ENCODE peak calls at places on chromosome 5, in eight cellular contexts. W, R, J, I, B, X, F and E are unnamed samples. For H3K9me2, the result is how much of the 10 kb centered on the place peaks cover.

GRCh38 chr5:159581502-159582249 is 251.4 kb upstream of the IL12B start:
- DNase-seq in R (peak), I (no peak), X (no peak), B (peak), F (no peak), J (no peak), W (peak), E (no peak)

GRCh38 chr5:165673499-165673898 is 2168.1 kb downstream of the MAT2B start:
- DNase-seq in I (no peak), B (no peak), W (no peak), F (no peak), J (no peak), R (no peak), X (no peak), E (no peak)

GRCh38 chr5:42641321-42642005 is 115.2 kb upstream of the CCDC152 start:
- DNase-seq in R (no peak), X (no peak), J (no peak), W (no peak), I (no peak), B (no peak), F (no peak), E (no peak)

GRCh38 chr5:23466401-23466886 is 41.0 kb upstream of the PRDM9 start:
- DNase-seq in X (no peak), I (no peak), R (no peak), J (no peak), W (peak), F (peak), B (no peak), E (no peak)

GRCh38 chr5:31328031-31328430 is 134.5 kb downstream of the CDH6 start:
- DNase-seq in W (no peak), I (no peak), X (no peak), R (no peak), B (no peak), J (no peak), F (no peak), E (no peak)

GRCh38 chr5:39517800-39518199 is 93.0 kb upstream of the DAB2 start:
- DNase-seq in J (no peak), W (peak), X (no peak), R (no peak), F (no peak), I (no peak), B (no peak), E (no peak)

GRCh38 chr5:1644810-1645571 is 121.2 kb upstream of the LPCAT1 start:
- DNase-seq in W (peak), I (peak), R (peak), B (peak), F (peak), X (peak), J (peak), E (peak)

GRCh38 chr5:69010443-69010842 is 83.4 kb upstream of the SLC30A5 start:
- DNase-seq in J (no peak), F (no peak), W (no peak), I (no peak), X (no peak), R (no peak), B (no peak), E (no peak)

GRCh38 chr5:32419791-32420190 is 24.7 kb downstream of the ZFR start:
- DNase-seq in F (no peak), J (no peak), X (no peak), I (no peak), W (peak), B (no peak), R (no peak), E (peak)

GRCh38 chr5:112551437-112552018 is 132.5 kb upstream of the EPB41L4A start:
- DNase-seq in R (peak), X (peak), J (peak), B (peak), I (peak), W (peak), F (peak), E (peak)

GRCh38 chr5:160175438-160176218 is 53.7 kb upstream of the FABP6 start:
- DNase-seq in W (peak), I (no peak), J (no peak), B (no peak), F (no peak), X (no peak), R (no peak), E (peak)

DNA sequence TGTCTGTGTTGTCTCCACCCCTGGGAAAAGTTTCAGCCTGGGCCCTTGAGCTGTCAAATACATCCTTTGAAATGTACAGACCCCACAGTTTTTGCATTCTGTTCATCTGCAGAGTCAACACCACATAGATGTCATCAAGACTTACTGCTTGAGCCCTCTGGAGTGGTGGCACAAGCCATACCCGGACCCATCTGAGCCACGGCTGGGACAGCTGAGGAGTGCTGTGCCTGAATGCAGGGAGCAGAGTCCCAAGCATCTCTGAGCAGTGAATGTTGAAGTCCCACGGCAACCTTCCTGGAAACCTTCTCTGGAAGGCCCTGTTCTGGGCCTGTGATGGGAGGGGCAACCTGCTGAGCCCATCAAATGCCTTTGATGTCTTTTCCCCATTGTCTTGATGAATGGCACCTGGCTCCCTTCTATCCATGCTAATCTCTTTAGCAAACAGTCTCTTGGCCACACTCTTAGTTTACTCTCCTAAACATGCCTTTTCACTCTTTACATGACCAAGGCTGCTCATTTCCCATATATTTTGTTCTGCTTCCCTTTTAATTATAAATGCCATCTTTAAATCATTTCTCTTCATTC is 92.5 kb downstream of the ATPSCKMT start:
- DNase-seq in X (no peak), B (no peak), I (no peak), W (no peak), R (peak), F (no peak), J (no peak), E (no peak)
- H3K9me2 ChIP-seq in X (under half), B (under half), I (under half), W (under half), R (under half), F (under half), J (under half), E (under half)

GRCh38 chr5:101012880-101013279 is 109.8 kb upstream of the ST8SIA4 start:
- DNase-seq in X (no peak), W (no peak), B (no peak), J (no peak), R (peak), F (no peak), I (peak), E (no peak)

GRCh38 chr5:101009758-101010519 is 106.9 kb upstream of the ST8SIA4 start:
- DNase-seq in B (no peak), J (peak), I (peak), F (no peak), X (peak), W (no peak), R (peak), E (no peak)
- H3K9me2 ChIP-seq in B (under half), J (under half), I (under half), F (under half), X (under half), W (under half), R (under half), E (under half)

DNA sequence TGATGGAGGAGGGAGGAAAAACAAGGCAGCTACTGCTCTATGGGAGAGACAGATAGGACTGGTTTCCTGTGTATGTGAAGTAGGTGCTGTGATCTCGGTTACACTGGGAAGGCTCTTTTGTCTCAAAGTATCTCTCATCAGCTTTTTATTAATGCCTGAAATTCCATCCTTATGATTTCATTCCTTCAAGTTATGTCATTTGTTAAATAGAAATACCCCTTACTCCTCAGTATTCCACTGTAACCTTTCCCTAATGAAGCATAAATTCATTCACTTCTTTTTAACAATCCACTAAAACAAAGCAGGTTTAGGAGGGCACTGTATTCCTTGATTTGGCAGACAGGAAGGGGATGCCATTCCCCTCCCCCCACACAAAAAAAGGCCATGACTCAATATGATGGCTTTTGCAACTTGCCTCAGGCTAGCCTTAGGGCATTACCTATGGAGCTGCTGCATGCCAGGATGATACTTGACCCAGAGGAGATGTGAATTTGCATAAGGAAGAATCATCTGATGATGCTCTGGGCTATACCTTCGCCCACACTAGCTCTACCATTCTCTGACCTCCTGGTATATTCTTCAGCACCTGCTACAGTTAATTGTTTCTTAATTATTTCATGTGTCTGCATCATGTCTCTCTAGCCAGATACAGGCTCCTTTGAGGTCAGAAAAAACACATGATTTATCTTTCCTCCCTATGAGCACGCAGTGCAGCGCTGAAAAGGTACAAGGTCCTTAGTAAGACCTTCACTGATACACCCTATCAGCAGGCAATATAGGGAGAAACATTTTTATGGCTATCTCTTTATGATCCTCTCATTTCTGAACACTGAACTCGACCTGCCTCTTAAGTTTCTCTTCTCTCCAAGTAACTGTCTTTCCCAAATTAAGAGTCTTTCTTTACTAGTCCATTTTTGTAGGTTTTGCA is 26.3 kb downstream of the NR3C1 start:
- DNase-seq in B (peak), J (no peak), F (peak), I (no peak), R (peak), W (peak), X (no peak), E (no peak)
- H3K9me2 ChIP-seq in B (under half), J (under half), F (under half), I (under half), R (under half), W (under half), X (under half), E (under half)

DNA sequence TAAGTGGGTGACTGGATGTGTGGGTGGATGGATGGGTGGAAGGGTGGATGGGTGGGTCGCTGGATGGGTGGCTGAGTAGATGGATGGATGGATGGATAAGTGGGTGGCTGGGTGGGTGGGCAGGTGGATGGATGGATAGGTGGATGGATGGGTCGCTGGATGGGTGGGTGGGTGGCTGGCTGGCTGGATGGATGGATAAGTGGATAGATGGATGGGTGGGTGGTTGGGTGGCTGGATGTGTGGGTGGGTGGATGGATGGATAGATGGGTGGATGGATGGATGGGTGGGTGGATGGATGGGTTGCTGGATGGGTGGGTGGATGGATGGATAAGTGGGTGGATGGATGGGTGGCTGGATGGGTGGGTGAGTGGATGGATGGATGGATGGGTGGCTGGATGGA is 27.3 kb upstream of the CEP72 start:
- DNase-seq in J (no peak), F (no peak), I (no peak), B (no peak), R (no peak), W (no peak), X (no peak), E (no peak)
- H3K9me2 ChIP-seq in J (under half), F (under half), I (under half), B (under half), R (under half), W (under half), X (under half), E (under half)

GRCh38 chr5:116448869-116449453 is 125.7 kb downstream of the SEMA6A start:
- DNase-seq in B (no peak), I (no peak), J (no peak), W (no peak), F (no peak), X (no peak), R (no peak), E (no peak)
- H3K9me2 ChIP-seq in B (under half), I (under half), J (under half), W (under half), F (under half), X (under half), R (under half), E (under half)

DNA sequence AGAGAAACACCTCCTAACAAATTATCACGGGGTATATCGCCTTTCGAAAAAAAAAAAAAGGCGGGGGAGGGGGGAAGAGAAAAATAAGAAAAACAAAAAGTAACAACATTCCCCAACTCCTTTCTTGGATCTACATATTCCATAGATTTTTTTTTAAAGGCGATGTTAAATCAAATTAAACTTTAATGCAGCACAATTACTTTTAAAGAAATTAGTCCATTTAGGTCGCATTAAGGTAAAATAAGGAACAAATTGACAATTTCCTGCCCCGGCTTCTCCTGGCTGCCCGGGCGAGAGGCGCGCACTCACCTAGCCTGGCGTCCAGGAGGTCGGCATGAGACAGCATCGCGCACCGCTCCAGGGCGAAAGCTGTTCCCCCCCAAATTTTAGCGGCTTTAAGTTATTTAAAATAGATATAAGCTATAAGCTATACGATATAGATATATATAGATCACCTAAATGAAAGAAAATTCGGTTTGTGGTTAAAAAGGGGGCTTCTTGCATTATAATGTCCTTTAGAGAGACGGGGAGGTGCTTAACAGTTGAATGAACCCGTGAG is at the start of gene OTP:
- DNase-seq in J (no peak), X (no peak), B (no peak), I (no peak), F (no peak), W (no peak), R (no peak), E (peak)
- H3K9me2 ChIP-seq in J (under half), X (under half), B (under half), I (under half), F (under half), W (under half), R (under half), E (under half)

GRCh38 chr5:36047375-36048160 is 19.1 kb downstream of the UGT3A2 start:
- DNase-seq in I (no peak), F (no peak), W (no peak), X (no peak), B (no peak), J (no peak), R (no peak), E (no peak)

GRCh38 chr5:36052542-36052941 is 14.1 kb downstream of the UGT3A2 start:
- DNase-seq in X (no peak), W (peak), J (no peak), I (no peak), R (no peak), B (no peak), F (no peak), E (no peak)

GRCh38 chr5:36054646-36055045 is 12.0 kb downstream of the UGT3A2 start:
- DNase-seq in B (no peak), W (peak), I (no peak), X (no peak), J (no peak), F (no peak), R (no peak), E (no peak)

GRCh38 chr5:36045895-36046294 is 20.8 kb downstream of the UGT3A2 start:
- DNase-seq in F (no peak), B (no peak), X (no peak), I (no peak), W (no peak), J (no peak), R (no peak), E (no peak)

GRCh38 chr5:36049949-36050348 is 16.7 kb downstream of the UGT3A2 start:
- DNase-seq in F (no peak), B (no peak), X (no peak), W (no peak), R (no peak), I (no peak), J (no peak), E (no peak)
- H3K9me2 ChIP-seq in F (under half), B (under half), X (under half), W (under half), R (under half), I (under half), J (under half), E (under half)

DNA sequence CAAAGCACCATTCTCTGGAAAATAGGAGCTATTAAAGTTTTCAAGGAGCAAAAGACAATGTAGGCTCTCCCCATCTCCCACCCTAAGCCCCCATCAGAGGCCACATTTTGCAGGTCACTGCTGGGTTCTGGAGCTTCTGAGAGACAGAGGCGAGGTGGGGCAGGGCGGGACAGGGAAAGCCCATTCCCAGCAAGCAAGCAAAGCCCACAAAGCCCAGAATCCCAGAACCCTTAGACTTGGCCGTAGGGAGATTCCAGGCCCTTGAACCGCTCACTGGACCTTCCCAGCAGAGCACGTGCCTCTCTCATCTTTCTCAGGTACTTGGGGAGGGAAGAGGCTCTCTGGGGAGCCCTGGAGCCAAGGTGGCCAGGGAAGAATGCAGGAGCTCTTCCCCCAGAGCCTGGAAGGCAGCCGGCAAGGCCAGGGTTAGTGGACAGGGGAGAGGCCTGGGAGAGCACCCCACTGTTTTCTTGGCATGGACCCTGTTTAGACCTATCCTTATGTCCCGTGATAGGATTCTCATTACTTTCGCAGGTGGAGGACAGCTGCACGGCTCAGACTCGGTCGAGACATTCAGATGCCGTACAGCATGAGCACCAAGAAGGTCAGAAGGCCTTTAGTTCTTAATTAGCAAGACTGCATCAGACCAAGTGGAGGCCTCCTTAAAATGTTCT is 52.4 kb downstream of the ZNF354C start:
- DNase-seq in B (no peak), R (no peak), I (no peak), J (no peak), F (no peak), W (no peak), X (no peak), E (no peak)
- H3K9me2 ChIP-seq in B (under half), R (under half), I (under half), J (under half), F (under half), W (under half), X (under half), E (under half)